ENCODE peak calls at places on chromosomes 11 and 22, in four cellular contexts. C is heart right ventricle, O is adrenal gland, W is breast epithelium. L is an unnamed sample.
A peak's percentile ranks its signal among the peaks of the same experiment; 100 is the strongest.

GRCh38 chr11:64661146-64661545 is 61.9 kb downstream of the NRXN2 start:
- DNase-seq in C (peak; percentile 40), O (no peak), W (peak; percentile 34), L (no peak)

GRCh38 chr11:2797741-2798361 is 87.7 kb downstream of the CDKN1C start:
- DNase-seq in C (no peak), O (peak; percentile 12), W (no peak), L (no peak)

GRCh38 chr11:113796663-113797259 is 17.2 kb downstream of the CLDN25 start:
- DNase-seq in C (peak; percentile 35), O (peak; percentile 34), W (no peak), L (no peak)

GRCh38 chr11:22189660-22190059 is 3.2 kb upstream of the ANO5 start:
- DNase-seq in C (no peak), O (no peak), W (no peak), L (no peak)

GRCh38 chr11:35750981-35751663 is 88.5 kb downstream of the TRIM44 start:
- DNase-seq in C (no peak), O (no peak), W (no peak), L (no peak)

GRCh38 chr11:61704838-61705237 is 24.6 kb downstream of the DAGLA start:
- DNase-seq in C (no peak), O (no peak), W (no peak), L (no peak)

GRCh38 chr11:72752088-72752914 is at the start of gene ARAP1:
- DNase-seq in C (peak; percentile 69), O (peak; percentile 84), W (peak; percentile 52), L (peak; percentile 80)

GRCh38 chr11:128905345-128906184 is 14.4 kb downstream of the KCNJ5 start:
- DNase-seq in C (no peak), O (no peak), W (no peak), L (peak; percentile 49)

GRCh38 chr11:108101090-108101775 is 20.1 kb upstream of the ACAT1 start:
- DNase-seq in C (no peak), O (no peak), W (no peak), L (no peak)

GRCh38 chr11:32334822-32335221 is 100.5 kb downstream of the WT1 start:
- DNase-seq in C (no peak), O (no peak), W (no peak), L (no peak)

GRCh38 chr22:38419864-38420172 is 35.2 kb downstream of the KCNJ4 start:
- DNase-seq in C (no peak), O (no peak), W (no peak), L (no peak)

GRCh38 chr11:57638811-57639320 is 10.8 kb downstream of the YPEL4 start:
- DNase-seq in C (no peak), O (no peak), W (no peak), L (no peak)

GRCh38 chr11:2963112-2963754 is 28.9 kb downstream of the NAP1L4 start:
- DNase-seq in C (no peak), O (no peak), W (no peak), L (no peak)

GRCh38 chr11:108596701-108597100 is 3.1 kb upstream of the EXPH5 start:
- DNase-seq in C (no peak), O (no peak), W (no peak), L (no peak)

GRCh38 chr11:75525433-75526191 is at the start of gene GDPD5:
- DNase-seq in C (peak; percentile 80), O (peak; percentile 83), W (peak; percentile 65), L (peak; percentile 60)

GRCh38 chr11:46200537-46201281 is 76.8 kb upstream of the CREB3L1 start:
- DNase-seq in C (no peak), O (peak; percentile 22), W (no peak), L (peak; percentile 38)

GRCh38 chr22:28620244-28620922 is 59.3 kb downstream of the TTC28 start:
- DNase-seq in C (no peak), O (no peak), W (no peak), L (no peak)

GRCh38 chr11:84780689-84781293 is 846.4 kb downstream of the DLG2 start:
- DNase-seq in C (no peak), O (no peak), W (no peak), L (no peak)

GRCh38 chr11:119134389-119134978 is 13.1 kb downstream of the HINFP start:
- DNase-seq in C (no peak), O (no peak), W (no peak), L (no peak)
- H3K36me3 ChIP-seq in C (no peaks in the 10 kb centered on the region), O (no peaks in the 10 kb centered on the region), W (no peaks in the 10 kb centered on the region), L (peaks cover 5% of the 10 kb centered on the region)

DNA sequence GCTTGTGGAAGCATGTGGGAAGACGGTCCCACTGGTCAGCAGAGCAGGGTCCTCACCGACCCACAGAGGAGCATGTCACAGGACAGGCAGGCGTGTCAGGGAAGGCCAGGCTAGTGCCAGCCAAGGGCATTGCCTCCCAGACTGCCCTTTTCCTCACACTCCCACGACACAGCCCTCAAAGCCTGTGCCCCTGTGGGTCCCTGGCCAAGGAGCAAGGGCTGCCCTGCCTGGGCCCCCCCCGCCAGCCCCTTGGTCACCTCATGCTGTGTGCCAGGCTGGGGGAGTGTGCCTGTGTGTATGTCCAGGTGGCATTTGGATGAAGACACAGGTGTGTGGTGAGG is 74.7 kb downstream of the MED15 start:
- DNase-seq in C (no peak), O (no peak), W (no peak), L (no peak)
- H3K36me3 ChIP-seq in C (peaks cover 10% of the 10 kb centered on the region), O (no peaks in the 10 kb centered on the region), W (peaks cover 15% of the 10 kb centered on the region), L (peaks cover 98% of the 10 kb centered on the region)

DNA sequence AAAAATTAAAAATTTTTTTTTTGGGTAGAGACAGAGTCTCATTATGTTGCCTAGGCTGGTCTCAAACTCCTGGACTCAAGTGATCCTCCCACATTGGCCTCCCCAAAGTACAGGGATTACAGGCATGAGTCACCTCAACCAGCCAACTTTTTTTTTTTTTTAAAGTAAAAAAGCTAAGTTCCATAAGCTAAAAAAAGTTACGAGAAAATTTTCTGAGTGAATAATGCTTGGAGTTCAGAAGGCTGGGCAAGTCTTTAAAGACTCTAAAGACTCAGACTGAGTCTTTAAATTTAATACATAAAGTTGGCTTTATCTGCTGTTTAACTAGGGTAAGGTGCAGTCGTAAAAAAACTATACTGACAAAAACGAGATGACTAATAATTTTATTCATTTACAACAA is 5.6 kb downstream of the DDX6 start:
- DNase-seq in C (no peak), O (no peak), W (no peak), L (no peak)
- H3K36me3 ChIP-seq in C (no peaks in the 10 kb centered on the region), O (no peaks in the 10 kb centered on the region), W (no peaks in the 10 kb centered on the region), L (peaks cover 17% of the 10 kb centered on the region)

DNA sequence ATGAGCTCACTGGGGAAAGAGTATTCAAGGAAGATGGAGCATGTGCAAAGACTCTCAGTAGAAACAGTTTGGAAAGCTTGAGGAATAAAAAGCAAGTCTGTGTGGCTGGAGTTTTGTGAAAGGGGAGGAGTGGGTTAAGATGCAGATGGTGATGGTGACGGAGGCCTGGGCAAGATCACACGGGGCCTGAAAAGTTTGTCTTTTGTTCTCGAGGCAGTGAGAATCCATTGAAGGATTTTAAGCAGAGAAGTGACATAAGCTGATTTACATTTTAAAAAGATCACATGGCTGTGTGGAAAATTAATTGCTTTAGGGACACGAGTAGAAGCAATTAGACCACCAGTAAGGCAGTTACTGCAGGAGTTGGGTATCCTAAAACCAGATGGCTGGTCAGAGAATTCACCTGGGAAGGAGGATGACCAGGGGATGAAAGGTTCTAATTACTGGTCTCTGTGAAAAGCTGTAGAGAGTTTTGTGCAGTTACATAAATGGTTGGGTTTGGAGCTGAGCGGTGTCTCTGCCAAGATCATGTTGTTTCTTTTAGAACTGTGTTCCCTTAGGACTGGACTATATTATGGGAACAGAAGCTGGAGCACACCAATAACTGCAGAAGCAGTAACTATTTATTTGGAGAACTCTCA is 7.1 kb downstream of the RRP8 start:
- DNase-seq in C (no peak), O (no peak), W (no peak), L (no peak)
- H3K36me3 ChIP-seq in C (peaks cover 9% of the 10 kb centered on the region), O (no peaks in the 10 kb centered on the region), W (peaks cover 8% of the 10 kb centered on the region), L (peaks cover 29% of the 10 kb centered on the region)

GRCh38 chr22:36328635-36329216 is 59.0 kb downstream of the MYH9 start:
- DNase-seq in C (peak; percentile 71), O (peak; percentile 83), W (peak; percentile 81), L (peak; percentile 90)

GRCh38 chr22:36330655-36331305 is 57.0 kb downstream of the MYH9 start:
- DNase-seq in C (peak; percentile 80), O (no peak), W (no peak), L (peak; percentile 93)

GRCh38 chr22:36331306-36331911 is 56.4 kb downstream of the MYH9 start:
- DNase-seq in C (peak; percentile 85), O (peak; percentile 76), W (peak; percentile 96), L (peak; percentile 92)

GRCh38 chr22:36329217-36330078 is 58.3 kb downstream of the MYH9 start:
- DNase-seq in C (peak; percentile 71), O (no peak), W (peak; percentile 97), L (peak; percentile 99)

GRCh38 chr22:36330127-36330526 is 57.6 kb downstream of the MYH9 start:
- DNase-seq in C (no peak), O (no peak), W (no peak), L (no peak)
- H3K36me3 ChIP-seq in C (no peaks in the 10 kb centered on the region), O (no peaks in the 10 kb centered on the region), W (no peaks in the 10 kb centered on the region), L (peaks cover 87% of the 10 kb centered on the region)

GRCh38 chr22:33600595-33600994 is 319.7 kb downstream of the LARGE1 start:
- DNase-seq in C (no peak), O (no peak), W (no peak), L (no peak)

GRCh38 chr22:33601062-33601461 is 319.2 kb downstream of the LARGE1 start:
- DNase-seq in C (no peak), O (no peak), W (no peak), L (no peak)

GRCh38 chr22:33599596-33599995 is 320.7 kb downstream of the LARGE1 start:
- DNase-seq in C (no peak), O (no peak), W (no peak), L (no peak)

GRCh38 chr22:33598821-33599220 is 321.5 kb downstream of the LARGE1 start:
- DNase-seq in C (no peak), O (no peak), W (no peak), L (no peak)

GRCh38 chr22:33600113-33600512 is 320.2 kb downstream of the LARGE1 start:
- DNase-seq in C (no peak), O (no peak), W (no peak), L (no peak)
- H3K36me3 ChIP-seq in C (no peaks in the 10 kb centered on the region), O (no peaks in the 10 kb centered on the region), W (no peaks in the 10 kb centered on the region), L (no peaks in the 10 kb centered on the region)

GRCh38 chr11:34086554-34087278 is 18.7 kb upstream of the NAT10 start:
- DNase-seq in C (no peak), O (no peak), W (no peak), L (no peak)
- H3K36me3 ChIP-seq in C (peaks cover 4% of the 10 kb centered on the region), O (no peaks in the 10 kb centered on the region), W (peaks cover 9% of the 10 kb centered on the region), L (peaks cover 98% of the 10 kb centered on the region)

GRCh38 chr11:130145328-130145812 is 14.2 kb upstream of the ST14 start:
- DNase-seq in C (no peak), O (no peak), W (no peak), L (no peak)
- H3K36me3 ChIP-seq in C (no peaks in the 10 kb centered on the region), O (no peaks in the 10 kb centered on the region), W (no peaks in the 10 kb centered on the region), L (peaks cover 2% of the 10 kb centered on the region)